ENCODE peak calls at places on chromosomes 5 and 9, in four cellular contexts. L, W, Y and D are unnamed samples.

GRCh38 chr5:141958113-141958512 is at the start of gene PCDH12:
- DNase-seq in W (no peak), L (no peak), Y (no peak), D (no peak)

GRCh38 chr9:125407432-125407973 is 145.9 kb downstream of the GAPVD1 start:
- DNase-seq in Y (no peak), W (no peak), L (no peak), D (no peak)

GRCh38 chr5:132506094-132506692 is 15.6 kb upstream of the IRF1 start:
- DNase-seq in W (no peak), L (no peak), Y (no peak), D (peak)

GRCh38 chr5:80140496-80140895 is 105.3 kb downstream of the THBS4 start:
- DNase-seq in W (no peak), L (no peak), Y (peak), D (no peak)

GRCh38 chr5:3122985-3123762 is 371.7 kb upstream of the IRX2 start:
- DNase-seq in W (no peak), L (no peak), Y (no peak), D (no peak)

GRCh38 chr9:124455820-124456219 is 5.6 kb downstream of the ADGRD2 start:
- DNase-seq in W (no peak), L (no peak), Y (no peak), D (no peak)

GRCh38 chr5:75381456-75381855 is 44.4 kb downstream of the HMGCR start:
- DNase-seq in L (no peak), W (no peak), Y (no peak), D (no peak)

GRCh38 chr9:113350338-113350672 is 964 bp downstream of the BSPRY start:
- DNase-seq in W (no peak), L (no peak), Y (peak), D (peak)

GRCh38 chr5:67000794-67001475 is 195.7 kb downstream of the CD180 start:
- DNase-seq in L (no peak), W (no peak), Y (no peak), D (no peak)

GRCh38 chr5:124060413-124061095 is 548.6 kb downstream of the CSNK1G3 start:
- DNase-seq in L (no peak), W (no peak), Y (no peak), D (no peak)

GRCh38 chr9:130665431-130666392 is 1.3 kb downstream of the PRDM12 start:
- DNase-seq in W (no peak), Y (no peak), L (no peak), D (peak)

GRCh38 chr5:68406767-68407232 is 191.2 kb downstream of the PIK3R1 start:
- DNase-seq in Y (no peak), W (no peak), L (no peak), D (peak)

GRCh38 chr9:78297672-78297961 is 692 bp downstream of the PSAT1 start:
- DNase-seq in L (no peak), Y (no peak), W (no peak), D (no peak)

GRCh38 chr9:78296208-78296892 is 575 bp upstream of the PSAT1 start:
- DNase-seq in Y (no peak), W (no peak), L (peak), D (peak)

GRCh38 chr9:78298046-78298511 is 1.2 kb downstream of the PSAT1 start:
- DNase-seq in W (no peak), Y (no peak), L (no peak), D (peak)

GRCh38 chr9:78295731-78296130 is 1.2 kb upstream of the PSAT1 start:
- DNase-seq in W (no peak), Y (no peak), L (no peak), D (no peak)

GRCh38 chr9:78296893-78297671 is at the start of gene PSAT1:
- DNase-seq in L (peak), W (peak), Y (peak), D (peak)
- TF ChIP-seq CTCF in L (peak), W (no peak), Y (no peak), D (no peak)

GRCh38 chr9:71675857-71676165 is 92.5 kb downstream of the CEMIP2 start:
- DNase-seq in W (no peak), Y (no peak), L (no peak), D (no peak)
- TF ChIP-seq CTCF in W (no peak), Y (no peak), L (no peak), D (no peak)

GRCh38 chr5:145825751-145826180 is 9.4 kb downstream of the PRELID2 start:
- DNase-seq in L (no peak), Y (no peak), W (no peak), D (peak)
- TF ChIP-seq CTCF in L (peak), Y (peak), W (peak), D (peak)

GRCh38 chr5:139385061-139385889 is 2.2 kb upstream of the SLC23A1 start:
- DNase-seq in L (no peak), Y (no peak), W (no peak), D (peak)
- TF ChIP-seq CTCF in L (no peak), Y (no peak), W (no peak), D (peak)

GRCh38 chr9:77751341-77752091 is 103.4 kb upstream of the GNA14 start:
- DNase-seq in L (no peak), Y (no peak), W (no peak), D (peak)

GRCh38 chr9:77750284-77750683 is 102.2 kb upstream of the GNA14 start:
- DNase-seq in W (no peak), L (no peak), Y (no peak), D (no peak)

GRCh38 chr9:77750981-77751340 is 102.8 kb upstream of the GNA14 start:
- DNase-seq in L (no peak), W (no peak), Y (no peak), D (no peak)

GRCh38 chr9:77753183-77753582 is 105.1 kb upstream of the GNA14 start:
- DNase-seq in Y (no peak), W (no peak), L (no peak), D (no peak)

DNA sequence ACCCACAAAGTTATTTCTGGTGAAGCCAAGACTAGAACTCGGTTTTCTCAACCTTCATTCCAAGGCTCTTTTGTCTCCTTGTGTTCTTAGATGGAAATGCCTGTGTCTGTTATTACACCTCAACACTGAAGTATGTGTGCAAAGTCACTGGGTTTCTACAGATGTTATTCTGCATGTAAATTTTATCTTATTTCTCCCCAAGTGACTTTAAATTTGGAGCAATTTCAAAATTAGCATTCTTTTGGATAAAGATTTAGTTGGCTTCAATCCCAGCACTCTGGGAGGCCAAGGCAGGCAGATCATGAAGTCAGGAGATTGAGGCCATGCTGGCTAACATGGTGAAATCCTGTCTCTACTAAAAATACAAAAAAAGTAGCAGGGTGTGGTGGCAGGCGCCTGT is 104.4 kb upstream of the GNA14 start:
- DNase-seq in L (no peak), Y (no peak), W (no peak), D (no peak)
- TF ChIP-seq CTCF in L (no peak), Y (no peak), W (no peak), D (no peak)

DNA sequence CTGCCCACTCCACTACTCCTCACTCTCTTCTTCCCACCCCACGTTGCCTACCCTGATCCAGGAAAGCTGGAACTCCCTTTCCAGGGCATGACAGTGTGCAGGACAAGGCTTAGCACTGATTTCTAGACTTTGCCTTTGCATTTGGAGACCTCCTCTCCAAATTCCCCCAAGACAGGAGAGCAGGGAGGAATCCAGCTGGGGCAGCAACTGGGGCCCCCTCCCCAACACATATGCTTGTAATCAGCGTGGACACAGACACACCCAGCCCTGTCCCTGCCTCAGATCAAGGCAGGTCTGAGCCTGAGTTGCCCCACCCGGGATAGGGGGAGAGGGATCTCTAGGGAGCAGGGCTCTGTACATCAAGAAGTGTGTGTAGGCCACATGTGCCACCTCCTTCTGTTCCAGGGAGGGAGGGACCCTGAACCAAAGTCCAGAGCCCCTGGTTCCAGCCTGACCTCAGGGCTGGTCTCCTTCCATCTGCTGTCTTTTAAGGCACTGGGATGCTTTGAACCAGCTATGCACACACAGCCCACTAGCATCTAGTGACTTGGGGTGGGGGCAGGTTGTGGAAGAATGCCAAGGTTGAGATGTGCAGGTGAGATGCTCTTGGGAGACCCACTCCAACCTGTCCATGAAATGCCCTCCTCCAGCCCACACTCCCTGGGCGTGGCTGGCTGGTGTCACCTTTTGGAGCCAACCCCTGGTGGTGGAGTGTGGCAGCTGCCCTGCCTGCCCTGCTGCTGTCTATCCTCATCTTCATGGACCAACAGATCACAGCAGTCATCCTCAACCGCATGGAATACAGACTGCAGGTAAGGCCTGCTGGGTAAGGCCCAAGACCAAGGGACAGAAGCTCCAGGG is 7.0 kb downstream of the SLC4A9 start:
- DNase-seq in L (peak), Y (no peak), W (no peak), D (no peak)
- TF ChIP-seq CTCF in L (no peak), Y (no peak), W (no peak), D (no peak)